ENCODE peak calls at places on chromosomes 2 and 18, in four cellular contexts. T, U, A and O are unnamed samples.

GRCh38 chr2:189549440-189549832 is 31.1 kb downstream of the SLC40A1 start:
- DNase-seq in T (no peak), U (no peak), A (peak), O (no peak)

GRCh38 chr2:167334343-167334742 is 446.1 kb downstream of the XIRP2 start:
- DNase-seq in T (no peak), U (no peak), A (no peak), O (no peak)

GRCh38 chr18:63575680-63576079 is 11.5 kb upstream of the SERPINB13 start:
- DNase-seq in T (no peak), U (no peak), A (no peak), O (peak)

GRCh38 chr2:43075906-43076585 is 150.4 kb downstream of the ZFP36L2 start:
- DNase-seq in T (no peak), U (no peak), A (peak), O (peak)

GRCh38 chr2:33342171-33342570 is 134.3 kb upstream of the RASGRP3 start:
- DNase-seq in T (no peak), U (no peak), A (no peak), O (no peak)

GRCh38 chr2:62219407-62220159 is 23.7 kb downstream of the B3GNT2 start:
- DNase-seq in T (no peak), U (no peak), A (no peak), O (no peak)

GRCh38 chr2:45008296-45009129 is 739 bp downstream of the SIX2 start:
- DNase-seq in T (no peak), U (no peak), A (no peak), O (peak)

GRCh38 chr18:36511791-36512352 is 214.4 kb downstream of the FHOD3 start:
- DNase-seq in T (no peak), U (no peak), A (peak), O (no peak)

GRCh38 chr18:8406486-8407250 is 202.6 kb upstream of the RAB12 start:
- DNase-seq in T (no peak), U (no peak), A (no peak), O (no peak)

DNA sequence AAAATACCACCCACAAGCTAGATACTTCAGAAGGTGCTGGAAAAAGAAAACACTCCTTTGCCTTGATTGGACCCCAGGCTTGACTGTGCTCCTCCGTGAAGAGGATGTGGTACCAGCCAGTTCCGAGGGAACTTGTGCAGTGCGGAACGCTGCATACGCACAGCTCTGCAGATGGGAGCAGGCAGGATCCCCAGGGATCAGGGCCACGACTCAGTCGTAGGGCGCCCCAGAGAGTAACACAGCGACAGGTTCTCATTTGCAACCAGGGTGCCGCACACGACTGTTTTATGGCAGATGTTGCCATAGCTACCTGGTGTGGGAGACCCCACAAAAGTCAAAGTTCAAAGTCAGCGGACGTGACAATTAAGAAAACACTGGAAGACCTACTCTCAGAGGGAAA is 821 bp downstream of the MALL start:
- DNase-seq in T (no peak), U (no peak), A (no peak), O (no peak)
- H3K4me3 ChIP-seq in T (peak), U (no peak), A (peak), O (peak)

GRCh38 chr2:119522561-119523110 is 1.6 kb downstream of the SCTR start:
- DNase-seq in T (no peak), U (peak), A (no peak), O (no peak)
- H3K4me3 ChIP-seq in T (no peak), U (no peak), A (no peak), O (no peak)

DNA sequence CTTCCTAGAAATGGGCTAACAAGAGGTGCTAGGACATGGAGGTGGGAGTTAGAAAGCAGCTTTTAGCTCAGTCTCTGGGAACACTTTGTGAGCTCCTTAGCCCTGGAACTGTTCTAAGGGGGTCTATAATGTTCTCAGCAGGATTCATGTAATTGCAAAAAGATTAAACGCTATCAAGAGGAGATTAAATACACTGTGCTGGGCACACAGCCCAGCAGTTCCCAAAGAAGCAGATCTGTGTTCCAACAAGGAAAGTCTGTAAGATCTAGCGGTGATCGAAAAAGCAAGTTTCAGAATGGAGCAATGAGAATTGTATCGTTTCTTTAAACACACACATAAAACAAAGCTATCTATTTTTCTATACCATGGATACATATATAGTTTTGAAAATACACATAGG is 2.4 kb upstream of the ARID5A start:
- DNase-seq in T (no peak), U (no peak), A (no peak), O (no peak)
- H3K4me3 ChIP-seq in T (no peak), U (no peak), A (no peak), O (no peak)

GRCh38 chr2:18753722-18754121 is 164.4 kb upstream of the NT5C1B start:
- DNase-seq in T (no peak), U (no peak), A (no peak), O (no peak)

GRCh38 chr2:18750662-18751554 is 161.5 kb upstream of the NT5C1B start:
- DNase-seq in T (no peak), U (no peak), A (no peak), O (peak)

GRCh38 chr2:18754286-18754685 is 164.9 kb upstream of the NT5C1B start:
- DNase-seq in T (no peak), U (no peak), A (no peak), O (no peak)

GRCh38 chr2:18752022-18752493 is 162.7 kb upstream of the NT5C1B start:
- DNase-seq in T (no peak), U (no peak), A (peak), O (no peak)

DNA sequence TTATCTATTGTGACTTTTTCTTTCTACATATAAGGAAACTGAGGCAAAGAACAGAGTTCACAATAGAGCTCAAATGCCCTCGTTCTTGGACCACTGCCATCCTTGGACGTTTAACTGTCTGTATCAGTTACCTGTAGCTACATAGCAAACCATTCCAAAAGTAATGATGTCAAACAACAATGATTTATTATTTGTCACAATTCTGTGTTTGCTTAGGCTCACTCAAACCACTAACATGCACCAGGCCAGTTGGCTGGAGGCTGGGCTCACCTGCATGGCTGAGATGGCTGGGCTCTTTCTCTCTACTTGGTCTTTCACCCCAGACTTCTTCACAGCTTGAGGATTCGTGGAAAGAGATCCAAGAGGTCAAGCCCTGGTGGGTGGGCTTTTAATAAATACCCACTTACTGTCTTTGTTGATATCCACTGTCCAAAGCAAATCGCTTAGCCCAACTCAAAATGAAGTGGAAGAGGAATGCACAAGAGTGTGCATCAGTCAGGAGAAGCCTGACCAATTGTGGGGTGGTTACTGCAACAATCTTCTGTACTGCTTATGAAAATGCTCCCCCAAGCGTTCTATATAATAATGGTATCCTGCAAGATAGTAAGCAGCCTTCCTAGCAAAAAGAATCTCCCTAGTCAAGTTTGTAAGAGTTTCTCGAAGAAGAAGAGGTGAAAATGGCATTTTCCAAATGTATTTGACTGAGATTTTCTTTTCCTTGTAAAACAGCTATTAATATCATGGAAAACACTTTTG is 163.5 kb upstream of the NT5C1B start:
- DNase-seq in T (no peak), U (peak), A (no peak), O (peak)
- H3K4me3 ChIP-seq in T (no peak), U (no peak), A (no peak), O (no peak)

GRCh38 chr18:415627-416612 is 84.6 kb downstream of the COLEC12 start:
- DNase-seq in T (no peak), U (no peak), A (peak), O (no peak)
- H3K4me3 ChIP-seq in T (no peak), U (no peak), A (no peak), O (no peak)

DNA sequence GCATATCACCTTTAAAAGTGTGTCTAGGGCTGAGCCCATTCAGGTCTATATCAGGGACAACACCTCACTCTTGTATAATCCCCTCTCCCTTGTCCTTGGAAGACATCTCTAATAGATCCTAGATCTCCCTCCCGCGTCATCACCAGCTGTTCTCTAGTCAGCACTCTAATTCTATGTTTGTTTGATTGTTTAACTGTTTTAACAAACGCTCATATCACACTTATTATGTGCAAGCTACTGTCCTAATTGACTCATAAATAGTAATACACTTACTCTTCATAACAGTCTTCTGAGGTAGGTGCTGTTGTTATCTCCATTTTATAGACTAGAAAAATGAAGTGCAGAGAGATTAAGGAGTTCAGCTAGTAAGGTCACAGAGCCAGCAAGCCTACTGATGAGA is 1.6 kb upstream of the ERMN start:
- DNase-seq in T (no peak), U (no peak), A (no peak), O (no peak)
- H3K4me3 ChIP-seq in T (no peak), U (no peak), A (no peak), O (no peak)

DNA sequence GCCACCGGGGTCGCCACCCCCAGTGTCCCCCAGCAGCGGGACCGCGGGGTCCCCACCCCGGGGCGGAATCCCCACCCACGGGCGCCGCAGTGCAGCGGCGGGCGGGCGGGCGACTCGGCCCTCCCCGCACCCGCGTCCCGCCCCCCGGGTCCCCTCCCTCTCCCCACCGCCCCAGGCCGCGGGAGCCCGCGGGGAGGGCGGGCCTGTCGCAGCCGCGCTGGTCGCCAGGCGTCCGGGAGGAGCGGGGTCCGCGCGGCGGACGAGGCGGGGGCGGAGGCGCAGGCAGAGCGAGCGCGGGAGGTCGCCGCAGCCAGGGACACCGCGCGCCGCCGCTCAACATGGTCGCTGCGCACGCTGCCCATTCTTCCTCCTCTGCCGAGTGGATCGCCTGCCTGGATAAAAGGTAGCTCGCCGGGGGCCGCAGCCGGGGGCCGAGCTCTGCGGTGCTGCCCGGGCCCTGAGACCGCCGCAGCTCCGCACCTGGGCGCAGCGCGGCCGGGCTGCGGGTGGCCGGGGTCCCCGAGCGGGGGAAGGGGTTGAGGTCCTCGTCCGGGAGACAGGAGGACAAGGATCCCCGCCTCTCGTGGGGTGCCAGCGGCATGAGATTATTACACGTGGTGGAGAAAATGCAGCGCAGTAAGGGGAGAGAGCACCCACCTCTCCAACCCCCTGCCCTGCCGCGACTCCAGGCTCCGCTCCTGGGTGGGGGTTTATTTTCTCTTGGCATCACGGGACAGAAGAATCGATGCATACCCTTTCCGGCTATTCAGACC is at the start of gene RAPGEF4:
- DNase-seq in T (no peak), U (no peak), A (no peak), O (peak)
- H3K4me3 ChIP-seq in T (peak), U (no peak), A (no peak), O (peak)

GRCh38 chr2:173961346-173961705 is 3.8 kb downstream of the SP3 start:
- DNase-seq in T (no peak), U (no peak), A (no peak), O (no peak)
- H3K4me3 ChIP-seq in T (no peak), U (peak), A (peak), O (no peak)

GRCh38 chr2:9261231-9261883 is 54.7 kb downstream of the ASAP2 start:
- DNase-seq in T (no peak), U (no peak), A (peak), O (no peak)
- H3K4me3 ChIP-seq in T (no peak), U (no peak), A (no peak), O (no peak)